ENCODE peak calls at places on chromosomes 2 and 18, in six cellular contexts. One of them, this sample, is unnamed.
A peak's percentile ranks its signal among the peaks of the same experiment; 100 is the strongest.

GRCh38 chr2:136360790-136361189 is 242.8 kb upstream of the CXCR4 start:
- DNase-seq in amygdala: no peak
- DNase-seq in mesendoderm: no peak
- DNase-seq in omental fat pad: no peak
- DNase-seq in CD4-positive, CD25-positive, alpha-beta regulatory T cell: no peak
- DNase-seq in A549: no peak
- DNase-seq in this sample: no peak

GRCh38 chr2:70132244-70133126 is 45.2 kb downstream of the PCBP1 start:
- DNase-seq in amygdala: peak; percentile 67
- DNase-seq in mesendoderm: peak; percentile 37
- DNase-seq in omental fat pad: no peak
- DNase-seq in CD4-positive, CD25-positive, alpha-beta regulatory T cell: peak; percentile 87
- DNase-seq in A549: peak; percentile 53
- DNase-seq in this sample: peak; percentile 15

GRCh38 chr2:115529627-115530026 is 1087.2 kb downstream of the DPP10 start:
- DNase-seq in amygdala: no peak
- DNase-seq in mesendoderm: no peak
- DNase-seq in omental fat pad: no peak
- DNase-seq in CD4-positive, CD25-positive, alpha-beta regulatory T cell: no peak
- DNase-seq in A549: no peak
- DNase-seq in this sample: no peak

GRCh38 chr18:12516049-12516677 is 108.4 kb downstream of the PRELID3A start:
- DNase-seq in amygdala: no peak
- DNase-seq in mesendoderm: no peak
- DNase-seq in omental fat pad: no peak
- DNase-seq in CD4-positive, CD25-positive, alpha-beta regulatory T cell: no peak
- DNase-seq in A549: no peak
- DNase-seq in this sample: no peak

GRCh38 chr2:63735931-63736820 is 105.5 kb upstream of the UGP2 start:
- DNase-seq in amygdala: no peak
- DNase-seq in mesendoderm: no peak
- DNase-seq in omental fat pad: no peak
- DNase-seq in CD4-positive, CD25-positive, alpha-beta regulatory T cell: no peak
- DNase-seq in A549: no peak
- DNase-seq in this sample: no peak

GRCh38 chr18:47898055-47898454 is 32.4 kb downstream of the SMAD2 start:
- DNase-seq in amygdala: no peak
- DNase-seq in mesendoderm: no peak
- DNase-seq in omental fat pad: no peak
- DNase-seq in CD4-positive, CD25-positive, alpha-beta regulatory T cell: no peak
- DNase-seq in A549: no peak
- DNase-seq in this sample: no peak

GRCh38 chr18:41165625-41166024 is 789.4 kb upstream of the PIK3C3 start:
- DNase-seq in amygdala: no peak
- DNase-seq in mesendoderm: no peak
- DNase-seq in omental fat pad: no peak
- DNase-seq in CD4-positive, CD25-positive, alpha-beta regulatory T cell: no peak
- DNase-seq in A549: no peak
- DNase-seq in this sample: no peak

GRCh38 chr18:75161629-75162028 is 47.3 kb downstream of the PTGR3 start:
- DNase-seq in amygdala: peak; percentile 33
- DNase-seq in mesendoderm: peak; percentile 13
- DNase-seq in omental fat pad: no peak
- DNase-seq in CD4-positive, CD25-positive, alpha-beta regulatory T cell: peak; percentile 27
- DNase-seq in A549: peak; percentile 50
- DNase-seq in this sample: no peak

GRCh38 chr2:169933124-169933711 is 106.0 kb downstream of the UBR3 start:
- DNase-seq in amygdala: no peak
- DNase-seq in mesendoderm: peak; percentile 26
- DNase-seq in omental fat pad: no peak
- DNase-seq in CD4-positive, CD25-positive, alpha-beta regulatory T cell: peak; percentile 49
- DNase-seq in A549: peak; percentile 22
- DNase-seq in this sample: no peak

GRCh38 chr2:19358242-19359020 is at the start of gene OSR1:
- DNase-seq in amygdala: no peak
- DNase-seq in mesendoderm: peak; percentile 78
- DNase-seq in omental fat pad: no peak
- DNase-seq in CD4-positive, CD25-positive, alpha-beta regulatory T cell: no peak
- DNase-seq in A549: peak; percentile 80
- DNase-seq in this sample: no peak

GRCh38 chr18:13420969-13421686 is 202.6 kb downstream of the LDLRAD4 start:
- DNase-seq in amygdala: no peak
- DNase-seq in mesendoderm: no peak
- DNase-seq in omental fat pad: no peak
- DNase-seq in CD4-positive, CD25-positive, alpha-beta regulatory T cell: peak; percentile 73
- DNase-seq in A549: no peak
- DNase-seq in this sample: no peak

GRCh38 chr18:46264255-46264654 is 160.1 kb downstream of the HAUS1 start:
- DNase-seq in amygdala: no peak
- DNase-seq in mesendoderm: peak; percentile 95
- DNase-seq in omental fat pad: no peak
- DNase-seq in CD4-positive, CD25-positive, alpha-beta regulatory T cell: no peak
- DNase-seq in A549: peak; percentile 2
- DNase-seq in this sample: no peak

GRCh38 chr2:11703700-11704099 is 33.7 kb upstream of the NTSR2 start:
- DNase-seq in amygdala: no peak
- DNase-seq in mesendoderm: no peak
- DNase-seq in omental fat pad: no peak
- DNase-seq in CD4-positive, CD25-positive, alpha-beta regulatory T cell: no peak
- DNase-seq in A549: no peak
- DNase-seq in this sample: no peak

GRCh38 chr18:39241534-39241933 is 1675.9 kb upstream of the CELF4 start:
- DNase-seq in amygdala: no peak
- DNase-seq in mesendoderm: no peak
- DNase-seq in omental fat pad: no peak
- DNase-seq in CD4-positive, CD25-positive, alpha-beta regulatory T cell: no peak
- DNase-seq in A549: no peak
- DNase-seq in this sample: no peak

GRCh38 chr2:62415019-62415431 is 91.0 kb downstream of the TMEM17 start:
- DNase-seq in amygdala: no peak
- DNase-seq in mesendoderm: no peak
- DNase-seq in omental fat pad: no peak
- DNase-seq in CD4-positive, CD25-positive, alpha-beta regulatory T cell: peak; percentile 85
- DNase-seq in A549: no peak
- DNase-seq in this sample: no peak

GRCh38 chr2:175600024-175600831 is 401.8 kb downstream of the LNPK start:
- DNase-seq in amygdala: no peak
- DNase-seq in mesendoderm: peak; percentile 37
- DNase-seq in omental fat pad: no peak
- DNase-seq in CD4-positive, CD25-positive, alpha-beta regulatory T cell: no peak
- DNase-seq in A549: no peak
- DNase-seq in this sample: no peak

GRCh38 chr2:168529900-168530561 is 74.0 kb downstream of the CERS6 start:
- DNase-seq in amygdala: no peak
- DNase-seq in mesendoderm: peak; percentile 31
- DNase-seq in omental fat pad: no peak
- DNase-seq in CD4-positive, CD25-positive, alpha-beta regulatory T cell: no peak
- DNase-seq in A549: no peak
- DNase-seq in this sample: no peak

GRCh38 chr2:33219850-33220275 is 256.6 kb upstream of the RASGRP3 start:
- DNase-seq in amygdala: no peak
- DNase-seq in mesendoderm: no peak
- DNase-seq in omental fat pad: no peak
- DNase-seq in CD4-positive, CD25-positive, alpha-beta regulatory T cell: no peak
- DNase-seq in A549: no peak
- DNase-seq in this sample: no peak

GRCh38 chr18:32091724-32092421 is at the start of gene RNF138:
- DNase-seq in amygdala: peak; percentile 81
- DNase-seq in mesendoderm: peak; percentile 92
- DNase-seq in omental fat pad: peak; percentile 71
- DNase-seq in CD4-positive, CD25-positive, alpha-beta regulatory T cell: peak; percentile 91
- DNase-seq in A549: peak; percentile 71
- DNase-seq in this sample: peak; percentile 74

GRCh38 chr18:31720867-31721266 is 36.5 kb upstream of the B4GALT6 start:
- DNase-seq in amygdala: no peak
- DNase-seq in mesendoderm: no peak
- DNase-seq in omental fat pad: no peak
- DNase-seq in CD4-positive, CD25-positive, alpha-beta regulatory T cell: no peak
- DNase-seq in A549: no peak
- DNase-seq in this sample: no peak

GRCh38 chr2:10161206-10161931 is 38.8 kb downstream of the RRM2 start:
- DNase-seq in amygdala: no peak
- DNase-seq in mesendoderm: no peak
- DNase-seq in omental fat pad: no peak
- DNase-seq in CD4-positive, CD25-positive, alpha-beta regulatory T cell: no peak
- DNase-seq in A549: no peak
- DNase-seq in this sample: no peak

GRCh38 chr2:143717053-143717452 is 587.8 kb downstream of the ARHGAP15 start:
- DNase-seq in amygdala: no peak
- DNase-seq in mesendoderm: no peak
- DNase-seq in omental fat pad: no peak
- DNase-seq in CD4-positive, CD25-positive, alpha-beta regulatory T cell: no peak
- DNase-seq in A549: no peak
- DNase-seq in this sample: no peak

GRCh38 chr2:201114846-201115245 is 1.1 kb upstream of the CFLAR start:
- DNase-seq in amygdala: no peak
- DNase-seq in mesendoderm: peak; percentile 82
- DNase-seq in omental fat pad: no peak
- DNase-seq in CD4-positive, CD25-positive, alpha-beta regulatory T cell: no peak
- DNase-seq in A549: no peak
- DNase-seq in this sample: no peak

GRCh38 chr2:239603411-239604356 is 202.9 kb upstream of the HDAC4 start:
- DNase-seq in amygdala: no peak
- DNase-seq in mesendoderm: no peak
- DNase-seq in omental fat pad: peak; percentile 9
- DNase-seq in CD4-positive, CD25-positive, alpha-beta regulatory T cell: no peak
- DNase-seq in A549: no peak
- DNase-seq in this sample: no peak

GRCh38 chr2:217931846-217932560 is 70.8 kb downstream of the TNS1 start:
- DNase-seq in amygdala: no peak
- DNase-seq in mesendoderm: no peak
- DNase-seq in omental fat pad: no peak
- DNase-seq in CD4-positive, CD25-positive, alpha-beta regulatory T cell: no peak
- DNase-seq in A549: no peak
- DNase-seq in this sample: no peak

GRCh38 chr18:61943175-61943964 is 50.6 kb upstream of the RNF152 start:
- DNase-seq in amygdala: no peak
- DNase-seq in mesendoderm: no peak
- DNase-seq in omental fat pad: no peak
- DNase-seq in CD4-positive, CD25-positive, alpha-beta regulatory T cell: no peak
- DNase-seq in A549: no peak
- DNase-seq in this sample: no peak

GRCh38 chr2:233349005-233349998 is 5.0 kb upstream of the DGKD start:
- DNase-seq in amygdala: peak; percentile 71
- DNase-seq in mesendoderm: no peak
- DNase-seq in omental fat pad: no peak
- DNase-seq in CD4-positive, CD25-positive, alpha-beta regulatory T cell: no peak
- DNase-seq in A549: no peak
- DNase-seq in this sample: peak; percentile 70

GRCh38 chr2:45567288-45567963 is 43.6 kb downstream of the SRBD1 start:
- DNase-seq in amygdala: no peak
- DNase-seq in mesendoderm: no peak
- DNase-seq in omental fat pad: no peak
- DNase-seq in CD4-positive, CD25-positive, alpha-beta regulatory T cell: no peak
- DNase-seq in A549: no peak
- DNase-seq in this sample: no peak

GRCh38 chr2:63792523-63792922 is 49.2 kb upstream of the UGP2 start:
- DNase-seq in amygdala: no peak
- DNase-seq in mesendoderm: peak; percentile 70
- DNase-seq in omental fat pad: no peak
- DNase-seq in CD4-positive, CD25-positive, alpha-beta regulatory T cell: no peak
- DNase-seq in A549: no peak
- DNase-seq in this sample: no peak

GRCh38 chr2:241036397-241036963 is 38.1 kb downstream of the SNED1 start:
- DNase-seq in amygdala: no peak
- DNase-seq in mesendoderm: peak; percentile 22
- DNase-seq in omental fat pad: no peak
- DNase-seq in CD4-positive, CD25-positive, alpha-beta regulatory T cell: peak; percentile 70
- DNase-seq in A549: no peak
- DNase-seq in this sample: no peak

GRCh38 chr2:197210450-197210849 is 100.1 kb downstream of the ANKRD44 start:
- DNase-seq in amygdala: no peak
- DNase-seq in mesendoderm: peak; percentile 31
- DNase-seq in omental fat pad: no peak
- DNase-seq in CD4-positive, CD25-positive, alpha-beta regulatory T cell: no peak
- DNase-seq in A549: no peak
- DNase-seq in this sample: no peak

GRCh38 chr18:3062798-3063563 is 50.0 kb upstream of the LPIN2 start:
- DNase-seq in amygdala: peak; percentile 79
- DNase-seq in mesendoderm: peak; percentile 68
- DNase-seq in omental fat pad: peak; percentile 57
- DNase-seq in CD4-positive, CD25-positive, alpha-beta regulatory T cell: peak; percentile 75
- DNase-seq in A549: no peak
- DNase-seq in this sample: peak; percentile 40

GRCh38 chr18:56803076-56803475 is 151.9 kb downstream of the WDR7 start:
- DNase-seq in amygdala: no peak
- DNase-seq in mesendoderm: no peak
- DNase-seq in omental fat pad: no peak
- DNase-seq in CD4-positive, CD25-positive, alpha-beta regulatory T cell: no peak
- DNase-seq in A549: no peak
- DNase-seq in this sample: no peak